ENCODE peak calls at places on chromosome 7, in four cellular contexts. U is psoas muscle, Y is transverse colon, L is neural progenitor cell. C is an unnamed sample.

GRCh38 chr7:96097802-96098201 is 224.1 kb downstream of the SLC25A13 start:
- DNase-seq in U (no peak), Y (no peak), L (no peak), C (no peak)

GRCh38 chr7:44979481-44980392 is 922 bp upstream of the MYO1G start:
- DNase-seq in U (no peak), Y (no peak), L (no peak), C (no peak)

GRCh38 chr7:127920787-127921438 is 110.3 kb downstream of the LRRC4 start:
- DNase-seq in U (no peak), Y (no peak), L (no peak), C (no peak)

GRCh38 chr7:141731476-141732149 is 6.5 kb upstream of the SSBP1 start:
- DNase-seq in U (no peak), Y (no peak), L (no peak), C (no peak)

GRCh38 chr7:139034855-139035587 is 821 bp downstream of the ZC3HAV1L start:
- DNase-seq in U (peak; percentile 42), Y (peak; percentile 34), L (peak; percentile 36), C (no peak)

GRCh38 chr7:104010052-104010909 is 20.8 kb upstream of the RELN start:
- DNase-seq in U (no peak), Y (no peak), L (no peak), C (no peak)

GRCh38 chr7:132653364-132653930 is 77.2 kb upstream of the PLXNA4 start:
- DNase-seq in U (no peak), Y (no peak), L (no peak), C (no peak)

GRCh38 chr7:55048221-55048859 is 29.5 kb downstream of the EGFR start:
- DNase-seq in U (no peak), Y (no peak), L (no peak), C (no peak)

GRCh38 chr7:121562274-121562673 is 166.2 kb upstream of the FAM3C start:
- DNase-seq in U (no peak), Y (no peak), L (no peak), C (no peak)

GRCh38 chr7:73626814-73627213 is 2.5 kb upstream of the MLXIPL start:
- DNase-seq in U (no peak), Y (no peak), L (peak; percentile 24), C (no peak)

GRCh38 chr7:90621892-90622182 is 25.7 kb downstream of the CDK14 start:
- DNase-seq in U (no peak), Y (no peak), L (peak; percentile 56), C (no peak)

GRCh38 chr7:73739387-73739767 is 775 bp upstream of the ABHD11 start:
- DNase-seq in U (no peak), Y (no peak), L (no peak), C (no peak)

GRCh38 chr7:127769696-127770400 is 117.9 kb downstream of the SND1 start:
- DNase-seq in U (no peak), Y (no peak), L (no peak), C (no peak)

GRCh38 chr7:26398436-26399308 is 107.0 kb downstream of the SNX10 start:
- DNase-seq in U (peak; percentile 73), Y (peak; percentile 68), L (peak; percentile 92), C (peak; percentile 54)

GRCh38 chr7:50607524-50608125 is 42.4 kb upstream of the DDC start:
- DNase-seq in U (no peak), Y (no peak), L (no peak), C (no peak)
- H3K27ac ChIP-seq in U (peak overlapping the region; percentile 70), Y (no peak overlapping the region), L (no peak overlapping the region), C (no peak overlapping the region)

GRCh38 chr7:229184-229964 is 37.0 kb downstream of the FAM20C start:
- DNase-seq in U (peak; percentile 88), Y (peak; percentile 67), L (no peak), C (no peak)

GRCh38 chr7:231030-231857 is 38.9 kb downstream of the FAM20C start:
- DNase-seq in U (no peak), Y (no peak), L (no peak), C (no peak)

GRCh38 chr7:231858-232246 is 39.5 kb downstream of the FAM20C start:
- DNase-seq in U (no peak), Y (no peak), L (no peak), C (no peak)

GRCh38 chr7:228610-229009 is 36.2 kb downstream of the FAM20C start:
- DNase-seq in U (no peak), Y (no peak), L (no peak), C (no peak)

GRCh38 chr7:230274-230673 is 37.9 kb downstream of the FAM20C start:
- DNase-seq in U (no peak), Y (no peak), L (no peak), C (no peak)
- H3K27ac ChIP-seq in U (peak overlapping the region; percentile 92), Y (peak overlapping the region; percentile 83), L (no peak overlapping the region), C (no peak overlapping the region)

GRCh38 chr7:150382844-150383225 is 3.7 kb downstream of the ZNF775 start:
- DNase-seq in U (no peak), Y (no peak), L (no peak), C (no peak)
- H3K27ac ChIP-seq in U (no peak overlapping the region), Y (peak overlapping the region; percentile 99), L (peak overlapping the region; percentile 84), C (peak overlapping the region; percentile 99)

DNA sequence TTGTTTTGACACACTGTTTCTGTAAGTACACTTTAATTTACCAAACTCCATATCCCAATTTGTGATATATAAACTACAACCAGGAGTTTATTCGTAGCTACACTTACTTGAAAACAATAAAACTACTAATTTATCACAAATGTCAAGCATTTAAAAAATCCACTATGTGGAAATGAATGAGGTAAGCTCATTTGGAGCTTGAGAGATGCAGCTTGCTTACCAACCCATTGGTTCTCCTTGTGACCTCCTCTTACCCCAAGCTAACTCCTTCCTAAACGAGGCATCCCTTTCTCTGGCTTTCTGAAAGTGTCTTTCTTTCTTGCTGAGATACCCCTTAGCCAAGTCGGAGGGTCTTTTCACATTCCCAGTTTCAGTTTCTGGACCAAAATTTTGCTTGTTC is 2.5 kb downstream of the OR6V1 start:
- DNase-seq in U (no peak), Y (no peak), L (no peak), C (no peak)
- H3K27ac ChIP-seq in U (no peak overlapping the region), Y (no peak overlapping the region), L (no peak overlapping the region), C (no peak overlapping the region)

GRCh38 chr7:36155811-36156361 is 2.8 kb downstream of the EEPD1 start:
- DNase-seq in U (peak; percentile 56), Y (peak; percentile 47), L (peak; percentile 32), C (peak; percentile 49)

GRCh38 chr7:36160313-36160712 is 7.3 kb downstream of the EEPD1 start:
- DNase-seq in U (no peak), Y (no peak), L (no peak), C (no peak)

GRCh38 chr7:36157506-36158320 is 4.7 kb downstream of the EEPD1 start:
- DNase-seq in U (no peak), Y (no peak), L (no peak), C (no peak)

GRCh38 chr7:36159618-36160017 is 6.6 kb downstream of the EEPD1 start:
- DNase-seq in U (no peak), Y (no peak), L (no peak), C (no peak)

DNA sequence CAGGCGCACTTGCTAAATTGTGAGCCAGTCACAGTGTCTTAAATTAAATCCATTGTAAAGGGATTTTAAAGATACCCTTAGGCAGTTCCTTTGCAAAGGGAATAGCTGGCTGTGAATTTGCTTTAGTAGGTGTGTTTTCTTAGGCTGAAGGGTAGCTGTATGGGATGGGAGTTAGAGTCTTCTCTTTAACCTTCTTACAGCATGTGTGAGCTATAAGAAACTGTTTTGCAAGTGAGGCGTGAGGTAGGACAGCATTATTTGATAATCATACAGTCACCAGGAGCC is 5.2 kb downstream of the EEPD1 start:
- DNase-seq in U (no peak), Y (no peak), L (no peak), C (no peak)
- H3K27ac ChIP-seq in U (peak overlapping the region; percentile 95), Y (no peak overlapping the region), L (no peak overlapping the region), C (no peak overlapping the region)

GRCh38 chr7:107037866-107038598 is 6.5 kb upstream of the PRKAR2B start:
- DNase-seq in U (no peak), Y (no peak), L (no peak), C (no peak)
- H3K27ac ChIP-seq in U (no peak overlapping the region), Y (no peak overlapping the region), L (no peak overlapping the region), C (no peak overlapping the region)

DNA sequence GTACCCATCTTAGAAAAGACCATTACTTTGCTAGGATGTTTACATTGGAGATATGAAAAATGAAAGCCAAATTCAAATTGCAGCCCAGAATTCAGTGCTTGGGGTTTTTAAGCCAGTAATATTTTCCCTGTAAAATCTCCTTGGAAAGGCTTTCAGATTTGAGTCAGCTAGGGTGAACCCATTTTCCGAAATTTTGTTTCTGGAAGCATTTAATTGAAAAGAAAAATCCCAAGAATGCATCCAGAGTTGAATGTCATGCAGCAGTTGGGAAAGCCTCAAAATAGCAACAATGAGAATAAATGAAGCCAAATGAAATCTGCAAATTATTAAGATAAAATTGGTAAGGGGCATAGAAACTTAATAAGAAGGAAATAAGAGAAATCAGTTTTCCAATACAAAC is 106.4 kb downstream of the BMPER start:
- DNase-seq in U (no peak), Y (no peak), L (no peak), C (no peak)
- H3K27ac ChIP-seq in U (no peak overlapping the region), Y (no peak overlapping the region), L (no peak overlapping the region), C (no peak overlapping the region)

DNA sequence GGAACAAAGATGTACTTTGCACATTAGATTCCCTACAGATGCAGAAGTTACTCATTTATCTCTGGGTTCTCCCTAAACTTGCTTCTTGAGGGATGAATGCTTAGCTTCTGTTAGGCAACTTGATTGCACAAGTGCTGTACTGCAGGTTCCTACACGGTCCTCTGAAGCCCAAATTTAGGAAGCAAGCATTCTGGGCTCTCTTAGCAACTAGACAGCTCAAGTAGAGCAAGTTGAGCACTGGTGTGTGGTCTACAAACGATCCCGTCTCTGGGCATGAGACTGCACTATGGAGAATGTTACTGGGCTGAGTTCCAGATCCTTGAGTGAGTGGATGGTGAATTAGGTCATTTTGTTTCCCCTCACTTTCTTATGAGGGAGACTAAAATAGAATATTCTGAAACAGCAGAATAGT is 14.3 kb downstream of the SEMA3D start:
- DNase-seq in U (no peak), Y (no peak), L (no peak), C (no peak)
- H3K27ac ChIP-seq in U (no peak overlapping the region), Y (no peak overlapping the region), L (no peak overlapping the region), C (no peak overlapping the region)